ENCODE peak calls at places on chromosomes 5 and 9, in four cellular contexts. M is cardiac fibroblast, L is adrenal gland, B is AG09309. A is an unnamed sample.

GRCh38 chr5:33973271-33973670 is 11.2 kb downstream of the SLC45A2 start:
- DNase-seq in B (no peak), L (no peak), M (no peak), A (no peak)

GRCh38 chr9:36976371-36977030 is 57.6 kb downstream of the PAX5 start:
- DNase-seq in L (no peak), M (no peak), B (no peak), A (no peak)

GRCh38 chr9:114723926-114724325 is 41.9 kb upstream of the TEX48 start:
- DNase-seq in L (no peak), M (no peak), B (no peak), A (no peak)

GRCh38 chr9:116405321-116405720 is 251.7 kb downstream of the PAPPA start:
- DNase-seq in M (no peak), B (no peak), L (no peak), A (no peak)

GRCh38 chr5:177382423-177383029 is 1.7 kb upstream of the SLC34A1 start:
- DNase-seq in M (peak), L (no peak), B (no peak), A (peak)

GRCh38 chr9:93930070-93930469 is 25.1 kb downstream of the BARX1 start:
- DNase-seq in L (no peak), B (no peak), M (no peak), A (no peak)

GRCh38 chr9:111037744-111038335 is 430 bp downstream of the LPAR1 start:
- DNase-seq in M (peak), L (peak), B (no peak), A (peak)

GRCh38 chr9:128921881-128922763 is 1.3 kb downstream of the PHYHD1 start:
- DNase-seq in M (peak), L (peak), B (no peak), A (peak)

GRCh38 chr5:112142769-112143270 is 276.3 kb downstream of the EPB41L4A start:
- DNase-seq in B (peak), M (peak), L (peak), A (no peak)

GRCh38 chr9:124222918-124223720 is 34.6 kb upstream of the NEK6 start:
- DNase-seq in B (no peak), L (peak), M (peak), A (peak)

GRCh38 chr5:120124961-120125360 is 339.1 kb upstream of the PRR16 start:
- DNase-seq in M (peak), B (no peak), L (no peak), A (no peak)

GRCh38 chr9:121299125-121299466 is 31.1 kb downstream of the GSN start:
- DNase-seq in M (no peak), L (no peak), B (no peak), A (no peak)

GRCh38 chr5:159056201-159056600 is 43.5 kb downstream of the EBF1 start:
- DNase-seq in L (no peak), M (no peak), B (no peak), A (no peak)

GRCh38 chr5:147805030-147805454 is 22.5 kb upstream of the JAKMIP2 start:
- DNase-seq in L (no peak), M (no peak), B (no peak), A (no peak)

GRCh38 chr5:136192015-136192525 is 892 bp downstream of the SMIM32 start:
- DNase-seq in B (no peak), L (no peak), M (peak), A (no peak)
- H3K4me3 ChIP-seq in B (peak), L (no peak), M (peak), A (peak)

GRCh38 chr5:153781325-153781724 is 257.4 kb downstream of the FAM114A2 start:
- DNase-seq in B (no peak), L (no peak), M (no peak), A (no peak)

GRCh38 chr5:153780876-153781275 is 257.8 kb downstream of the FAM114A2 start:
- DNase-seq in B (no peak), L (no peak), M (no peak), A (no peak)

GRCh38 chr5:153784277-153784676 is 254.4 kb downstream of the FAM114A2 start:
- DNase-seq in L (no peak), B (no peak), M (no peak), A (no peak)

GRCh38 chr5:153783278-153783677 is 255.4 kb downstream of the FAM114A2 start:
- DNase-seq in M (no peak), B (no peak), L (no peak), A (no peak)

GRCh38 chr5:153782589-153783238 is 256.0 kb downstream of the FAM114A2 start:
- DNase-seq in M (no peak), L (no peak), B (no peak), A (no peak)
- TF ChIP-seq CTCF in M (peak), L (no peak), B (no peak), A (no peak)

DNA sequence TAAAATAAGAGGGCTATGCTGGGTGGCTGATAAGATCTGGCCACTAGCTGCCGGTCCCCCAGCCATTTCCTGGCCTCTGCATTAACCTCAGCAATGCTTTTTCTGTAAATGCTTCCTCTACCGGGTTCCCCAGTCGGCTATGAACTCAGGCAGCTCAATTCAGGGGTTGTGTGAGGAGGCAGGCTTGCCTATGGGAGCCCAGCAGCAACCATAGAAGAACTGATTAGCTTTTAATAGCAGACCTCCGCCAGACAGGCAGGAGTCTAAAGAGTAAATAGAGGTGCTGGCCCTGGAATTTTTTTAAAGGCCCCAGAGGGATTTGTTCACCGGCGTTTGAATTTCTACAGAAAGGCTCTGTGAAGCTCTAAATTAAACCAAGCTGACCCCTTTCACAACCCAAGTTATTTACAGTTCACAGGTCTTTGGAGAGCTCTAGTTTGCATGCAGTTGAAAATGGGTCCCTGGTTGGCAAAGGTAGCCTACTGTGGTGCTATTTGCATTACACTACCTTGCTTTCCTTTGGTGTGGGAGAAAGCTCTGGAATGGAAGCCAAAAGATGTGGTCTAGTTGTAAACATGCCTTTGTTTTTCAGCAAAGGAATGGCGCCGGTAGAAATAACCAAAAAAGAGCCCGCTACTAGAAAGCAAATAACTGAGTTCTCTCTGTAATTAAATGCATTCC is 289.7 kb upstream of the SEMA6A start:
- DNase-seq in B (no peak), L (no peak), M (no peak), A (no peak)
- H3K4me3 ChIP-seq in B (no peak), L (no peak), M (no peak), A (no peak)

DNA sequence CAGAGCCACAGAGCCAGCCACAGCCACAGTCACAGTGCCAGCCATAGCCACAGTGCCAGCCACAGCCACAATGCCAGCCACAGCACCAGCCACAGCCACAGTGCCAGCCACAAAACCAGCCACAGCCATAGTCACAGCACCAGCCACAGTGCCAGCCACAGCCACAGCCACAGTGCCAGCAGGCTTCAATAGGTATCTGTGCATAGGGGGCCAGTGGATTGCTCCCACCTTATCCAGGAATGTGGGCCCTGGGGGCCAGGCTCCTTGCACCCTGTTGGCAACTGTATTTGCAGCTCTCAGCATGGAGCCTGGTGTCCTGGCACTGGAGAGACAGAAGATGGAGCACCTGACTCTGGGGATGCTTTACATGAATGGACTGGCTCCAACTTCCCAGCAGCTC is 111.7 kb upstream of the IRX2 start:
- DNase-seq in L (no peak), M (no peak), B (no peak), A (no peak)
- TF ChIP-seq CTCF in L (no peak), M (no peak), B (no peak), A (no peak)

DNA sequence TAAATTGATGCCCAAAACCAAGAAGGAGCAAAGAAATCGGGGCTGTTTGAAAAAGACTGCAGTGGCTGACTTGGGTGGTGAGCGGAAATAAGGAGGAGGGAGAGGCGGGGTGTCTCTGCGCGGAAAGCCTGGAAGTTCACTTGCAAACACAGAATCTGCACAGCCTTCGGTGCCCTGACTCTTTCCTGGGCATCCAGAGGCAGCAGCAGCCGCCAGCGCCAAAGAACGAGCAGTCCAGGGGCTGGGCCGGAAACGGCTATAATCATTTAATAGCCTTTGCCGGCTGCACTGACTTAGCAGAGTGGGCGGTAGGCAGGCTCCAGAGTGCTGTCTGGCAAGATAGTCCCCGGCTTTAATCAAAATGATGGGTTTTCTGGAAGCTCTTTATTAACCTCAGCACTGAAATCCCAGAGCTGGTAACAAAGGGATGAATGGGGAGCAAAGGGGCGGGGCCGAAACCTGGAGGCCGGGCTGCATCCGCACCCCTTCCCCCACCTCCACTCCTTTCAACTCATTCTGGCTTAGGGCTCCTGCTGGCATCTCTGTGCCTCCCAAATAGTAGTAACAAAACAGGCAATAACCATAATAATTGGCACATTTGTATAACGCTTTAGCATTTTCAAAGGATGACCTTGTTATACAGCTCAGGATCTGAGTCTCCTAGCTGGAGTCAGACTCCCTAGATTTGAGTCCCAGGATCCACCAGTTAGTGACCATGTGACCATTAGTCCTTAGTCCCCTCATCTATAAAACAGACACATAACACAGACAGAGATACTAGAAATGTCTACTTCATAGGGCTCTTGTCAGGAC is 35.8 kb downstream of the PCDHAC2 start:
- DNase-seq in B (no peak), M (no peak), L (peak), A (peak)
- H3K4me3 ChIP-seq in B (no peak), M (peak), L (no peak), A (no peak)

DNA sequence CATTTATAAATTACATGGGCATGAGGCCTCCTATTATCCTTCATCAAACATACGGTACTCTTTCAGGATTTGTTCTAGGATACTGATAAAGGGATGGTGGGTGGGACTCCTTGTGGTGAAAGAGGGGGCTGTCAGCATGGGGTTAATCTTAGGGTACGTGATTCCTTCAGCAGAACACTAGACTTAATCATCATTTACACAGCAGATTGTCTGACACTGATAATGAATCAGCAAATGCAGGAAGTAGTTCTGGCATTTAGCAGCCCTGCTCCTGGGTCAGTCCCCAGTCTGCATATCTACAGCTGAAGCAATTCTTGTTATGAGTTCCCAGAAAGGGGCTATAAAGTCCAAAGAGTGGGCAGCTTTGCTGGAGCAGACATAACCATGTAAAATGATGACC is 384.6 kb downstream of the SPOCK1 start:
- DNase-seq in B (peak), M (peak), L (peak), A (no peak)
- TF ChIP-seq CTCF in B (no peak), M (no peak), L (no peak), A (no peak)

DNA sequence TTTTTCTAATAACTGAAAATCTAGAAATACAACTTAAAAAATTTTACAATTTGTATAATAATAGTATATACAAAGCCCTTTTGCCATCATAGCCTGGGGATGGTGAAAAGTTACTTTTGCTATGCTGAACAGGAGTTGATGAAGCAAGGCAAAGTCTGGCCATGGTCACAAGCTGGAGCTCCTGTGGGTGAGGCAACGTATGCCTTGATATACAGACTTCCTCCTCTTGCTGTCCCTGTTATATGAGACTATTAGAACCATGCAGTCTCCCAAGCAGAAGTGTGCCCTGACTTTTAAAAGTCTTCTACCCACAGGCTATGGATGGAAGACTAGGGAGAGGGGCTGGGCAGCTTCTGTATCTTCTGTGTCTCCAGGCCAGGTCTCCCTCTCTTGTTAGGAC is 15.7 kb downstream of the FAM151B start:
- DNase-seq in B (no peak), L (no peak), M (no peak), A (no peak)
- H3K4me3 ChIP-seq in B (no peak), L (no peak), M (no peak), A (no peak)

DNA sequence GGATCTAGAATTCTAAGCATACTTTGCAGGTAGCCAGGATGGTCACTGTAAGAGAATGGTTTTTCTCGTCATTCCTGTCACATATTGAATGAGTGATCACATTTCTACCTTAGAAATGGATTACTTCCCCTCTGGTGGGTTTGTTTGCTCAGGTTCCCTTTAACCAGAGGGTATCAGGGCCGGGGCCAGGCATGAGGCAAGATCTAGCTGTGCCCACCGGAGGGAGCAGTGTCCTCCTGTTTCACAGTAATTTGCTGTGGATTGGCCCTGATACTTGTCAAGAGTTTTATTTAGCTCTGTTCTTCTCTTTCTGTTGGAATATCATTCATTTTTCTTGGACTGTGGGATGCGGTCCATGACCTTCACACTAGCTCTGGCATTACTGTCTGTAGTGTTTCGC is 42.3 kb upstream of the ZBED3 start:
- DNase-seq in B (no peak), M (peak), L (peak), A (peak)
- TF ChIP-seq CTCF in B (peak), M (peak), L (no peak), A (no peak)